ENCODE peak calls at places on chromosomes 4 and X, in six cellular contexts. One of them, this sample, is unnamed.

GRCh38 chr4:120314969-120315368 is 248.3 kb upstream of the MAD2L1 start:
- DNase-seq in NB4: no peak
- DNase-seq in activated T-cell treated with anti-CD3 and anti-CD28 coated beads, Interleukin-2, amount 50 U/mL, for 72 hours: no peak
- DNase-seq in stimulated activated naive CD4-positive, alpha-beta T cell treated with Interleukin-2 at 50 U/mL for 16 hours: no peak
- DNase-seq in activated B cell treated with CpG ODN at 0.5 μM for 24 hours: no peak
- DNase-seq in right atrium auricular region: no peak
- DNase-seq in this sample: no peak

GRCh38 chrX:103063918-103064434 is at the start of gene BEX1:
- DNase-seq in activated B cell treated with CpG ODN at 0.5 μM for 24 hours: no peak
- DNase-seq in NB4: no peak
- DNase-seq in stimulated activated naive CD4-positive, alpha-beta T cell treated with Interleukin-2 at 50 U/mL for 16 hours: no peak
- DNase-seq in activated T-cell treated with anti-CD3 and anti-CD28 coated beads, Interleukin-2, amount 50 U/mL, for 72 hours: peak
- DNase-seq in right atrium auricular region: no peak
- DNase-seq in this sample: no peak

GRCh38 chr4:70958681-70959080 is 34.8 kb upstream of the DCK start:
- DNase-seq in NB4: no peak
- DNase-seq in activated B cell treated with CpG ODN at 0.5 μM for 24 hours: no peak
- DNase-seq in right atrium auricular region: no peak
- DNase-seq in stimulated activated naive CD4-positive, alpha-beta T cell treated with Interleukin-2 at 50 U/mL for 16 hours: no peak
- DNase-seq in activated T-cell treated with anti-CD3 and anti-CD28 coated beads, Interleukin-2, amount 50 U/mL, for 72 hours: no peak
- DNase-seq in this sample: no peak

GRCh38 chr4:54016504-54016903 is 47.9 kb downstream of the CHIC2 start:
- DNase-seq in stimulated activated naive CD4-positive, alpha-beta T cell treated with Interleukin-2 at 50 U/mL for 16 hours: no peak
- DNase-seq in activated T-cell treated with anti-CD3 and anti-CD28 coated beads, Interleukin-2, amount 50 U/mL, for 72 hours: no peak
- DNase-seq in activated B cell treated with CpG ODN at 0.5 μM for 24 hours: no peak
- DNase-seq in NB4: no peak
- DNase-seq in right atrium auricular region: no peak
- DNase-seq in this sample: no peak

GRCh38 chr4:53365121-53365485 is 758 bp downstream of the SCFD2 start:
- DNase-seq in activated T-cell treated with anti-CD3 and anti-CD28 coated beads, Interleukin-2, amount 50 U/mL, for 72 hours: peak
- DNase-seq in NB4: peak
- DNase-seq in right atrium auricular region: no peak
- DNase-seq in stimulated activated naive CD4-positive, alpha-beta T cell treated with Interleukin-2 at 50 U/mL for 16 hours: no peak
- DNase-seq in activated B cell treated with CpG ODN at 0.5 μM for 24 hours: no peak
- DNase-seq in this sample: no peak

GRCh38 chr4:126445596-126445995 is 1130.8 kb downstream of the FAT4 start:
- DNase-seq in NB4: no peak
- DNase-seq in activated B cell treated with CpG ODN at 0.5 μM for 24 hours: no peak
- DNase-seq in stimulated activated naive CD4-positive, alpha-beta T cell treated with Interleukin-2 at 50 U/mL for 16 hours: no peak
- DNase-seq in activated T-cell treated with anti-CD3 and anti-CD28 coated beads, Interleukin-2, amount 50 U/mL, for 72 hours: no peak
- DNase-seq in right atrium auricular region: no peak
- DNase-seq in this sample: no peak

GRCh38 chrX:148695362-148695761 is 194.9 kb downstream of the AFF2 start:
- DNase-seq in stimulated activated naive CD4-positive, alpha-beta T cell treated with Interleukin-2 at 50 U/mL for 16 hours: no peak
- DNase-seq in activated T-cell treated with anti-CD3 and anti-CD28 coated beads, Interleukin-2, amount 50 U/mL, for 72 hours: no peak
- DNase-seq in NB4: no peak
- DNase-seq in activated B cell treated with CpG ODN at 0.5 μM for 24 hours: no peak
- DNase-seq in right atrium auricular region: no peak
- DNase-seq in this sample: no peak

GRCh38 chr4:1864076-1865008 is 6.9 kb upstream of the NSD2 start:
- DNase-seq in activated T-cell treated with anti-CD3 and anti-CD28 coated beads, Interleukin-2, amount 50 U/mL, for 72 hours: no peak
- DNase-seq in NB4: no peak
- DNase-seq in right atrium auricular region: no peak
- DNase-seq in stimulated activated naive CD4-positive, alpha-beta T cell treated with Interleukin-2 at 50 U/mL for 16 hours: no peak
- DNase-seq in activated B cell treated with CpG ODN at 0.5 μM for 24 hours: no peak
- DNase-seq in this sample: no peak

GRCh38 chr4:1715002-1715761 is 3.1 kb upstream of the SLBP start:
- DNase-seq in activated B cell treated with CpG ODN at 0.5 μM for 24 hours: no peak
- DNase-seq in stimulated activated naive CD4-positive, alpha-beta T cell treated with Interleukin-2 at 50 U/mL for 16 hours: no peak
- DNase-seq in NB4: peak
- DNase-seq in activated T-cell treated with anti-CD3 and anti-CD28 coated beads, Interleukin-2, amount 50 U/mL, for 72 hours: no peak
- DNase-seq in right atrium auricular region: no peak
- DNase-seq in this sample: no peak

GRCh38 chr4:156705291-156705690 is 266.3 kb downstream of the PDGFC start:
- DNase-seq in stimulated activated naive CD4-positive, alpha-beta T cell treated with Interleukin-2 at 50 U/mL for 16 hours: no peak
- DNase-seq in right atrium auricular region: no peak
- DNase-seq in activated T-cell treated with anti-CD3 and anti-CD28 coated beads, Interleukin-2, amount 50 U/mL, for 72 hours: no peak
- DNase-seq in activated B cell treated with CpG ODN at 0.5 μM for 24 hours: no peak
- DNase-seq in NB4: no peak
- DNase-seq in this sample: no peak

GRCh38 chrX:150454508-150455219 is 91.5 kb downstream of the MAMLD1 start:
- DNase-seq in activated T-cell treated with anti-CD3 and anti-CD28 coated beads, Interleukin-2, amount 50 U/mL, for 72 hours: no peak
- DNase-seq in activated B cell treated with CpG ODN at 0.5 μM for 24 hours: no peak
- DNase-seq in stimulated activated naive CD4-positive, alpha-beta T cell treated with Interleukin-2 at 50 U/mL for 16 hours: no peak
- DNase-seq in NB4: no peak
- DNase-seq in right atrium auricular region: no peak
- DNase-seq in this sample: no peak

GRCh38 chr4:169080970-169081369 is 70.9 kb upstream of the CBR4 start:
- DNase-seq in activated B cell treated with CpG ODN at 0.5 μM for 24 hours: no peak
- DNase-seq in stimulated activated naive CD4-positive, alpha-beta T cell treated with Interleukin-2 at 50 U/mL for 16 hours: no peak
- DNase-seq in right atrium auricular region: no peak
- DNase-seq in NB4: no peak
- DNase-seq in activated T-cell treated with anti-CD3 and anti-CD28 coated beads, Interleukin-2, amount 50 U/mL, for 72 hours: no peak
- DNase-seq in this sample: no peak

GRCh38 chr4:139556735-139557505 is 901 bp upstream of the SETD7 start:
- DNase-seq in activated T-cell treated with anti-CD3 and anti-CD28 coated beads, Interleukin-2, amount 50 U/mL, for 72 hours: peak
- DNase-seq in NB4: peak
- DNase-seq in right atrium auricular region: peak
- DNase-seq in activated B cell treated with CpG ODN at 0.5 μM for 24 hours: peak
- DNase-seq in stimulated activated naive CD4-positive, alpha-beta T cell treated with Interleukin-2 at 50 U/mL for 16 hours: peak
- DNase-seq in this sample: peak

GRCh38 chr4:47837582-47838294 is at the start of gene CORIN:
- DNase-seq in stimulated activated naive CD4-positive, alpha-beta T cell treated with Interleukin-2 at 50 U/mL for 16 hours: no peak
- DNase-seq in activated T-cell treated with anti-CD3 and anti-CD28 coated beads, Interleukin-2, amount 50 U/mL, for 72 hours: peak
- DNase-seq in activated B cell treated with CpG ODN at 0.5 μM for 24 hours: no peak
- DNase-seq in right atrium auricular region: no peak
- DNase-seq in NB4: peak
- DNase-seq in this sample: no peak

GRCh38 chr4:136599890-136600289 is 932.4 kb downstream of the PCDH18 start:
- DNase-seq in NB4: no peak
- DNase-seq in stimulated activated naive CD4-positive, alpha-beta T cell treated with Interleukin-2 at 50 U/mL for 16 hours: no peak
- DNase-seq in activated B cell treated with CpG ODN at 0.5 μM for 24 hours: no peak
- DNase-seq in right atrium auricular region: no peak
- DNase-seq in activated T-cell treated with anti-CD3 and anti-CD28 coated beads, Interleukin-2, amount 50 U/mL, for 72 hours: no peak
- DNase-seq in this sample: no peak